ENCODE peak calls at places on chromosomes 13 and 19, in four cellular contexts. V, C, W and Y are unnamed samples.

GRCh38 chr19:42088471-42089190 is 12.7 kb downstream of the ZNF574 start:
- DNase-seq in V (no peak), W (peak; percentile 80), C (no peak), Y (no peak)

GRCh38 chr13:98585946-98586345 is 9.0 kb upstream of the STK24 start:
- DNase-seq in V (no peak), W (no peak), C (no peak), Y (no peak)

GRCh38 chr19:46859637-46860124 is 1.1 kb upstream of the ARHGAP35 start:
- DNase-seq in V (no peak), C (no peak), W (peak; percentile 87), Y (no peak)

GRCh38 chr19:15213715-15214381 is 13.1 kb upstream of the NOTCH3 start:
- DNase-seq in W (no peak), V (no peak), C (no peak), Y (no peak)

GRCh38 chr13:113360446-113360845 is 3.5 kb downstream of the GRTP1 start:
- DNase-seq in W (no peak), V (no peak), C (no peak), Y (no peak)

GRCh38 chr13:112802808-112803207 is 113.0 kb downstream of the ATP11A start:
- DNase-seq in V (no peak), C (no peak), W (no peak), Y (no peak)

GRCh38 chr19:31883299-31883990 is 462.0 kb upstream of the ZNF507 start:
- DNase-seq in C (no peak), W (no peak), V (no peak), Y (no peak)

GRCh38 chr13:33616130-33616529 is 201.8 kb upstream of the RFC3 start:
- DNase-seq in V (no peak), W (no peak), C (no peak), Y (no peak)

GRCh38 chr19:49224856-49225255 is 67.3 kb downstream of the TRPM4 start:
- DNase-seq in C (no peak), V (peak; percentile 86), W (peak; percentile 75), Y (peak; percentile 61)